ENCODE peak calls at places on chromosomes 5 and 9, in eight cellular contexts. D is RWPE1; Y is epithelial cell of esophagus; T is T-helper 17 cell; F is CD8-positive, alpha-beta T cell; S is activated T-cell treated with anti-CD3 and anti-CD28 coated beads, Interleukin-2, amount 50 U/mL, for 48 hours; V is D341Med; R is effector memory CD4-positive, alpha-beta T cell. E is an unnamed sample.

GRCh38 chr5:40676643-40677333 is 2.9 kb upstream of the PTGER4 start:
- DNase-seq in D (peak), Y (peak), T (no peak), F (no peak), S (no peak), V (no peak), R (no peak), E (no peak)

GRCh38 chr9:100911273-100911672 is 117.3 kb upstream of the PLPPR1 start:
- DNase-seq in D (no peak), Y (no peak), T (no peak), F (no peak), S (no peak), V (no peak), R (no peak), E (no peak)

GRCh38 chr5:64784451-64785025 is 15.8 kb downstream of the CWC27 start:
- DNase-seq in D (peak), Y (peak), T (peak), F (peak), S (peak), V (peak), R (peak), E (peak)

GRCh38 chr9:2255128-2255527 is 240.0 kb downstream of the SMARCA2 start:
- DNase-seq in D (no peak), Y (no peak), T (no peak), F (no peak), S (no peak), V (peak), R (no peak), E (no peak)

GRCh38 chr5:90590-91547 is 1.1 kb upstream of the PLEKHG4B start:
- DNase-seq in D (no peak), Y (no peak), T (no peak), F (no peak), S (no peak), V (no peak), R (no peak), E (no peak)

GRCh38 chr5:30099634-30100033 is 1093.9 kb upstream of the CDH6 start:
- DNase-seq in D (peak), Y (peak), T (no peak), F (no peak), S (no peak), V (no peak), R (no peak), E (no peak)

GRCh38 chr9:106994463-106994862 is 131.5 kb downstream of the ZNF462 start:
- DNase-seq in D (no peak), Y (no peak), T (no peak), F (no peak), S (no peak), V (no peak), R (no peak), E (no peak)

GRCh38 chr9:77987104-77987656 is 44.4 kb downstream of the GNAQ start:
- DNase-seq in D (no peak), Y (no peak), T (no peak), F (no peak), S (no peak), V (no peak), R (no peak), E (no peak)

GRCh38 chr9:112815868-112816267 is 65.3 kb downstream of the SNX30 start:
- DNase-seq in D (no peak), Y (no peak), T (no peak), F (no peak), S (no peak), V (no peak), R (no peak), E (no peak)

GRCh38 chr5:115986358-115986757 is 24.1 kb downstream of the LVRN start:
- DNase-seq in D (no peak), Y (no peak), T (no peak), F (no peak), S (no peak), V (no peak), R (no peak), E (no peak)

GRCh38 chr5:141668601-141669265 is 13.3 kb downstream of the ARAP3 start:
- DNase-seq in D (no peak), Y (no peak), T (no peak), F (no peak), S (no peak), V (no peak), R (no peak), E (no peak)

GRCh38 chr5:135547590-135548254 is 12.0 kb upstream of the NEUROG1 start:
- DNase-seq in D (no peak), Y (no peak), T (no peak), F (no peak), S (no peak), V (no peak), R (no peak), E (no peak)

GRCh38 chr5:118777468-118777746 is 210.9 kb downstream of the DTWD2 start:
- DNase-seq in D (no peak), Y (no peak), T (no peak), F (no peak), S (no peak), V (no peak), R (no peak), E (no peak)

GRCh38 chr9:107749787-107750444 is 260.3 kb upstream of the KLF4 start:
- DNase-seq in D (peak), Y (peak), T (no peak), F (no peak), S (no peak), V (no peak), R (no peak), E (peak)

GRCh38 chr9:133978226-133979123 is 13.6 kb downstream of the VAV2 start:
- DNase-seq in D (no peak), Y (no peak), T (peak), F (no peak), S (no peak), V (no peak), R (no peak), E (no peak)

GRCh38 chr5:151614565-151614964 is 23.4 kb upstream of the FAT2 start:
- DNase-seq in D (no peak), Y (peak), T (no peak), F (no peak), S (no peak), V (no peak), R (no peak), E (no peak)

GRCh38 chr5:10832987-10833386 is 72.0 kb upstream of the DAP start:
- DNase-seq in D (no peak), Y (no peak), T (no peak), F (no peak), S (no peak), V (no peak), R (no peak), E (no peak)